ENCODE peak calls at places on chromosomes 2 and 18, in six cellular contexts. Q is left cardiac atrium, A is cardiac fibroblast, F is NCI-H2081, R is keratinocyte, P is astrocyte of the spinal cord. E is an unnamed sample.
A peak's percentile ranks its signal among the peaks of the same experiment; 100 is the strongest.

GRCh38 chr2:120662746-120663145 is 72.9 kb upstream of the GLI2 start:
- DNase-seq in Q (no peak), A (no peak), F (no peak), R (no peak), P (no peak), E (no peak)

GRCh38 chr18:23311346-23312103 is 141.6 kb upstream of the RIOK3 start:
- DNase-seq in Q (peak; percentile 88), A (peak; percentile 97), F (no peak), R (no peak), P (peak; percentile 93), E (peak; percentile 96)

GRCh38 chr2:126513033-126513432 is 142.9 kb upstream of the GYPC start:
- DNase-seq in Q (no peak), A (peak; percentile 1), F (no peak), R (no peak), P (no peak), E (peak; percentile 16)

GRCh38 chr18:74836296-74837139 is 238.8 kb downstream of the ZNF407 start:
- DNase-seq in Q (peak; percentile 34), A (peak; percentile 48), F (peak; percentile 89), R (no peak), P (peak; percentile 33), E (peak; percentile 65)

GRCh38 chr2:101420623-101421022 is 33.3 kb upstream of the CREG2 start:
- DNase-seq in Q (no peak), A (peak; percentile 56), F (no peak), R (no peak), P (no peak), E (no peak)

GRCh38 chr2:157853820-157854219 is 22.3 kb downstream of the ACVR1 start:
- DNase-seq in Q (no peak), A (no peak), F (no peak), R (no peak), P (no peak), E (no peak)

GRCh38 chr2:162155093-162155492 is 3.0 kb upstream of the GCG start:
- DNase-seq in Q (no peak), A (no peak), F (no peak), R (no peak), P (no peak), E (no peak)

GRCh38 chr18:32760391-32760790 is 12.4 kb downstream of the KLHL14 start:
- DNase-seq in Q (no peak), A (no peak), F (no peak), R (no peak), P (no peak), E (no peak)

GRCh38 chr2:19114754-19115231 is 243.6 kb downstream of the OSR1 start:
- DNase-seq in Q (peak; percentile 28), A (peak; percentile 42), F (no peak), R (peak; percentile 45), P (peak; percentile 58), E (no peak)

GRCh38 chr18:34159691-34160185 is 65.0 kb downstream of the NOL4 start:
- DNase-seq in Q (no peak), A (no peak), F (peak; percentile 91), R (no peak), P (no peak), E (no peak)

GRCh38 chr18:3062798-3063563 is 50.0 kb upstream of the LPIN2 start:
- DNase-seq in Q (peak; percentile 76), A (peak; percentile 46), F (peak; percentile 7), R (no peak), P (peak; percentile 28), E (peak; percentile 50)

GRCh38 chr2:23925702-23926288 is 1.1 kb downstream of the ATAD2B start:
- DNase-seq in Q (peak; percentile 37), A (peak; percentile 74), F (peak; percentile 37), R (no peak), P (peak; percentile 68), E (peak; percentile 83)

GRCh38 chr18:670456-670996 is 13.1 kb downstream of the TYMS start:
- DNase-seq in Q (no peak), A (no peak), F (no peak), R (no peak), P (no peak), E (no peak)

GRCh38 chr2:38497670-38498037 is 105.1 kb downstream of the HNRNPLL start:
- DNase-seq in Q (no peak), A (no peak), F (peak; percentile 45), R (no peak), P (no peak), E (no peak)

GRCh38 chr2:55732854-55733253 is 39.2 kb upstream of the PNPT1 start:
- DNase-seq in Q (no peak), A (no peak), F (no peak), R (no peak), P (no peak), E (no peak)